ENCODE peak calls at places on chromosomes 1 and 21, in four cellular contexts. T is cardiac septum; H is GM03348; G is stimulated activated effector memory CD8-positive, alpha-beta T cell treated with anti-CD3 and anti-CD28 coated beads, Interleukin-12 subunit alpha, Interleukin-12 subunit beta, amount 100 ng/mL, for 72 hours. D is an unnamed sample.

GRCh38 chr1:116138277-116138792 is 27.1 kb downstream of the MAB21L3 start:
- DNase-seq in T (no peak), H (no peak), G (peak), D (no peak)

GRCh38 chr1:224736619-224737352 is 120.7 kb downstream of the CNIH3 start:
- DNase-seq in T (no peak), H (peak), G (no peak), D (no peak)

GRCh38 chr21:33817663-33818433 is 97.8 kb downstream of the ATP5PO start:
- DNase-seq in T (no peak), H (no peak), G (no peak), D (no peak)

GRCh38 chr1:160401487-160401805 is 1.1 kb downstream of the VANGL2 start:
- DNase-seq in T (no peak), H (no peak), G (no peak), D (no peak)

GRCh38 chr1:223153177-223154119 is 10.4 kb upstream of the TLR5 start:
- DNase-seq in T (no peak), H (no peak), G (no peak), D (no peak)

GRCh38 chr1:71089536-71090270 is 8.9 kb upstream of the ZRANB2 start:
- DNase-seq in T (no peak), H (peak), G (no peak), D (no peak)

GRCh38 chr1:63920154-63921117 is 146.6 kb downstream of the ROR1 start:
- DNase-seq in T (no peak), H (peak), G (no peak), D (no peak)

GRCh38 chr21:46372014-46372485 is 48.1 kb downstream of the PCNT start:
- DNase-seq in T (no peak), H (no peak), G (no peak), D (no peak)

GRCh38 chr1:66282343-66282852 is 251.6 kb upstream of the SGIP1 start:
- DNase-seq in T (no peak), H (peak), G (peak), D (no peak)

GRCh38 chr1:41371630-41372599 is 10.7 kb downstream of the FOXO6 start:
- DNase-seq in T (no peak), H (no peak), G (no peak), D (no peak)

GRCh38 chr21:44702973-44703730 is 6.2 kb downstream of the KRTAP10-12 start:
- DNase-seq in T (peak), H (no peak), G (peak), D (no peak)

GRCh38 chr1:14603641-14604040 is 5.2 kb downstream of the KAZN start:
- DNase-seq in T (no peak), H (no peak), G (no peak), D (no peak)

GRCh38 chr1:89978763-89979162 is 16.1 kb upstream of the ZNF326 start:
- DNase-seq in T (no peak), H (peak), G (no peak), D (no peak)

GRCh38 chr21:46413365-46413696 is 45.4 kb upstream of the DIP2A start:
- DNase-seq in T (no peak), H (no peak), G (no peak), D (no peak)

GRCh38 chr21:33418686-33419085 is 15.5 kb downstream of the IFNGR2 start:
- DNase-seq in T (no peak), H (peak), G (no peak), D (no peak)

GRCh38 chr1:207259391-207259790 is 62.1 kb upstream of the CD55 start:
- DNase-seq in T (no peak), H (peak), G (no peak), D (no peak)

GRCh38 chr1:86708923-86709322 is 4.5 kb downstream of the SH3GLB1 start:
- DNase-seq in T (no peak), H (no peak), G (no peak), D (no peak)

GRCh38 chr1:54558434-54559030 is 10.5 kb downstream of the ACOT11 start:
- DNase-seq in T (peak), H (no peak), G (no peak), D (no peak)

GRCh38 chr21:27045281-27045985 is 78.5 kb upstream of the ADAMTS5 start:
- DNase-seq in T (no peak), H (no peak), G (no peak), D (no peak)

GRCh38 chr1:86018311-86018923 is 138.2 kb downstream of the COL24A1 start:
- DNase-seq in T (no peak), H (peak), G (no peak), D (no peak)

GRCh38 chr1:74205236-74205635 is 7.2 kb downstream of the FPGT start:
- DNase-seq in T (no peak), H (no peak), G (no peak), D (no peak)

GRCh38 chr1:20141466-20141865 is 2.3 kb downstream of the PLA2G2F start:
- DNase-seq in T (peak), H (no peak), G (no peak), D (no peak)

GRCh38 chr1:156122519-156123355 is 8.2 kb downstream of the LMNA start:
- DNase-seq in T (peak), H (peak), G (no peak), D (no peak)

GRCh38 chr1:2287649-2288048 is 59.5 kb downstream of the SKI start:
- DNase-seq in T (no peak), H (no peak), G (no peak), D (no peak)

GRCh38 chr21:36141513-36141925 is 6.6 kb downstream of the CBR3 start:
- DNase-seq in T (peak), H (peak), G (peak), D (peak)

GRCh38 chr1:166870584-166870983 is 5.5 kb downstream of the TADA1 start:
- DNase-seq in T (no peak), H (no peak), G (no peak), D (no peak)

D was measured in progenitor cell of endocrine pancreas.